ENCODE peak calls at places on chromosome X, in eight cellular contexts. O, A, M, I, L, K, J and G are unnamed samples.

GRCh38 chrX:153925739-153926593 is at the start of gene ARHGAP4:
- DNase-seq in O (peak; percentile 48), M (no peak), J (no peak), A (peak; percentile 62), L (no peak), I (no peak), K (no peak), G (no peak)

GRCh38 chrX:124216396-124217124 is 115.9 kb upstream of the TEX13D start:
- DNase-seq in M (peak; percentile 56), L (no peak), A (no peak), I (no peak), K (no peak), J (no peak), O (no peak), G (no peak)

GRCh38 chrX:38943120-38943519 is 141.9 kb downstream of the MID1IP1 start:
- DNase-seq in I (no peak), J (no peak), M (no peak), A (no peak), L (no peak), K (no peak), O (no peak), G (no peak)

GRCh38 chrX:135185795-135186443 is 14.7 kb upstream of the CT55 start:
- DNase-seq in L (no peak), A (peak; percentile 63), K (peak; percentile 4), I (peak; percentile 62), M (peak; percentile 70), O (no peak), J (peak; percentile 24), G (peak; percentile 22)

GRCh38 chrX:1165535-1166196 is 46.8 kb downstream of the CRLF2 start:
- DNase-seq in A (peak; percentile 35), K (no peak), L (no peak), M (peak; percentile 67), O (no peak), J (no peak), I (peak; percentile 0), G (no peak)

GRCh38 chrX:3939967-3940610 is 226.6 kb upstream of the PRKX start:
- DNase-seq in J (no peak), I (peak; percentile 5), L (no peak), K (no peak), A (peak; percentile 25), M (peak; percentile 17), O (no peak), G (no peak)

GRCh38 chrX:16946971-16947562 is 609 bp downstream of the REPS2 start:
- DNase-seq in K (no peak), I (no peak), A (no peak), O (peak; percentile 19), L (peak; percentile 54), J (no peak), M (peak; percentile 24), G (no peak)

GRCh38 chrX:13381514-13381913 is 61.7 kb upstream of the ATXN3L start:
- DNase-seq in M (no peak), A (no peak), J (no peak), K (no peak), O (no peak), L (no peak), I (peak; percentile 73), G (no peak)

GRCh38 chrX:53263597-53264094 is 17.7 kb downstream of the IQSEC2 start:
- DNase-seq in K (no peak), O (no peak), A (no peak), L (no peak), M (peak; percentile 78), I (peak; percentile 63), J (no peak), G (no peak)

GRCh38 chrX:3175659-3176438 is 134.6 kb downstream of the ARSF start:
- DNase-seq in J (no peak), L (no peak), A (no peak), M (no peak), I (peak; percentile 69), O (no peak), K (no peak), G (no peak)

GRCh38 chrX:1041051-1041450 is 171.4 kb downstream of the CRLF2 start:
- DNase-seq in O (no peak), A (no peak), J (no peak), K (no peak), I (no peak), M (no peak), L (no peak), G (no peak)

GRCh38 chrX:131816551-131817136 is 206.5 kb upstream of the STK26 start:
- DNase-seq in K (no peak), J (peak; percentile 74), I (peak; percentile 67), L (peak; percentile 93), M (no peak), O (peak; percentile 26), A (peak; percentile 52), G (no peak)
- TF ChIP-seq CTCF in K (no peak), J (peak; percentile 35), I (peak; percentile 35), L (peak; percentile 29), M (no peak), O (no peak), A (peak; percentile 68), G (no peak)

GRCh38 chrX:130902783-130903613 is at the start of gene ENOX2:
- DNase-seq in A (peak; percentile 78), K (peak; percentile 85), J (peak; percentile 87), O (peak; percentile 60), I (peak; percentile 96), M (peak; percentile 96), L (peak; percentile 90), G (peak; percentile 87)
- TF ChIP-seq CTCF in A (no peak), K (peak; percentile 5), J (no peak), O (no peak), I (no peak), M (no peak), L (no peak), G (no peak)

GRCh38 chrX:147602297-147602696 is 309.4 kb upstream of the FMR1 start:
- DNase-seq in K (no peak), M (peak; percentile 14), J (no peak), O (no peak), L (no peak), A (no peak), I (no peak), G (no peak)
- TF ChIP-seq CTCF in K (no peak), M (no peak), J (no peak), O (no peak), L (no peak), A (no peak), I (no peak), G (no peak)

GRCh38 chrX:151391722-151392121 is 5.3 kb upstream of the VMA21 start:
- DNase-seq in K (no peak), O (no peak), M (no peak), J (no peak), I (no peak), L (no peak), A (no peak), G (no peak)

GRCh38 chrX:151384807-151385206 is 12.2 kb upstream of the VMA21 start:
- DNase-seq in M (no peak), A (no peak), K (no peak), J (no peak), O (no peak), L (no peak), I (no peak), G (no peak)

DNA sequence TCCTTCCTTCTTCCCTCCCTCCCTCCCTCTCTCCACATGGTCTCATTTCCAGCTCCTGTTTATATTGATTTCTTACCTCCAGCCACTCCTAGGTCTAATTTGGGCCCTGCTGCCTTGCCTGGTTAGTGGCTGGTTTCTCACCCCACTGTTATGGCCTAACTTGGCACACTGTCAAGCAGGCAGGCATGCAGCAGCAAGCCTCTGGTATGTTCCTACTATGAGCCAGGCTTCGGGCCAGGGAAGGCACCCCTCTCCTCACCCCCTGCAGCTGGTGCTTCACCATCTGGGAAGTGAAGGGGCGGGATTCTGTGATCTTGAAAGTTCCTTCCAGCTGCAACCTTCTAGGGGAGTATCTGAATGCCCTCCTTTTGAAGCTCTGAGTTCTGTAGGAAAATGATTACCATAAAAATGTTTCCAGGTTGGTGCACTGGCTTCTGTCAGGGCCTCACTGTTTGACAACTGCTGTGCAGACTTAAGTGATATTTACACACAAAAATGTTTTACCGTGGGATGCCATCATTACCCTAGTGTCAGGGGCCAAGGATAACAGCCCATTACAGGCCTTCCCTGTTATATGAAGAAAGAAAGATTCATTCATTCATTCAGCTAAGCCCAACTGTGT is 10.1 kb upstream of the VMA21 start:
- DNase-seq in A (no peak), O (no peak), M (no peak), L (no peak), I (no peak), K (no peak), J (no peak), G (no peak)
- TF ChIP-seq CTCF in A (no peak), O (no peak), M (no peak), L (no peak), I (no peak), K (no peak), J (no peak), G (no peak)

DNA sequence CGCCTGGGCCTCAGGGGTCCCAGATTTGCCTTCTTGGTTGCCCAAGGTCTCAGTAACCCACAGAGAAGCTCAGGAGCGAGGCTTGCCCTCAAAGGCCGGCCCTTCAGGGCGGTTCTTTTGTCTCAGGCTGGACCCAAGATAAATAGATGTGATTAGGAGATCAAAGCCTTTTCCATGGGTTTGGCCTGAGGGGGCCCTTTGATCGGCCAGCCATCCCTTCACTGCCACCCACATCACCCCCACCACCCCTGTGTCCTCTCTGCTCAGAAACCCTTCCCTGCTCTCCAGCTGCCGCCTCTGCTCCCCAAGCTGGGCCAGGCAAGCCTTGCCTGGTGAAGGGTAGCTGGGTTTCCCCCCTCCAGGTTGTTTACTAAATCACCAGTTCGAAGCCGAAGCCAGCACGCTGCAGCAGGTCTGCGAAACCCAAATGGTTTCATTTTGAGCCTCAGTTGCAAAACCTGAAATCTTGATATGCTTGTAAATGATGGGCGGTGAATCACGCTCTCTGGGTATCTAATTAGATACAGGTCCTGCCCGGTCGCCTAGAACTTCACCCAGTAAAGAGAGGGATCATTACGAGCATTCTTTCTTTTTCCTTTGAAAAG is 202.6 kb upstream of the BCOR start:
- DNase-seq in M (no peak), O (no peak), J (no peak), I (no peak), K (no peak), L (no peak), A (peak; percentile 62), G (no peak)
- TF ChIP-seq CTCF in M (no peak), O (no peak), J (no peak), I (no peak), K (no peak), L (no peak), A (no peak), G (no peak)

GRCh38 chrX:145178268-145178667 is 69.0 kb upstream of the SPANXN1 start:
- DNase-seq in A (no peak), M (peak; percentile 0), K (no peak), O (no peak), I (no peak), L (no peak), J (no peak), G (no peak)
- TF ChIP-seq CTCF in A (peak; percentile 20), M (no peak), K (no peak), O (no peak), I (no peak), L (no peak), J (no peak), G (no peak)

DNA sequence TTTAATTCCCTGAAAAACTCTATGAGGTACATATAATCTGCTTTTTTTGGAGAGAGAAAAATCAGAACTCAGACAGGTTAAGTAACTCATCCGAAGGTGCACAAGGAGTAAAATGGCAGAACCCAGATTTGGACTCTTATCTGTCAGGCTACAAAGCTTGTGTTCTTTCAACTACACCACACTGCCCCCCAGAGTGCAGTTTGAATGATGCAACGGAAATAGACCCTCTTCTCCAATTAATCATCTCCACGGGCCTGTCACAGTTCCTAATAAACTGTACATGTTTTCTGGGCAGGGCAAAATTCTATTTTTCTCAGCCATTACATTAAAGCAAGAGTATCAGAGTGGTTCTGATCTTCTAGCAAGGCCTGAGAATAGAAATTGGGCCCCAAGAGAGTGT is 35.3 kb upstream of the DCX start:
- DNase-seq in A (peak; percentile 13), J (no peak), K (no peak), M (peak; percentile 40), L (peak; percentile 20), O (no peak), I (no peak), G (no peak)
- TF ChIP-seq CTCF in A (peak; percentile 51), J (no peak), K (no peak), M (peak; percentile 49), L (no peak), O (no peak), I (no peak), G (peak; percentile 11)